ENCODE peak calls at places on chromosomes 5 and 9, in five cellular contexts. P is H9, I is mesenchymal stem cell, X is H1, T is trophoblast cell. A is an unnamed sample.

GRCh38 chr5:16681761-16682335 is 65.1 kb upstream of the RETREG1 start:
- DNase-seq in I (no peak), P (no peak), X (no peak), T (no peak), A (no peak)

GRCh38 chr9:26945591-26945990 is 1.5 kb downstream of the PLAA start:
- DNase-seq in X (no peak), I (peak; percentile 17), T (no peak), P (no peak), A (no peak)

GRCh38 chr5:142096382-142096781 is 12.2 kb upstream of the NDFIP1 start:
- DNase-seq in T (no peak), I (no peak), P (no peak), X (no peak), A (no peak)

GRCh38 chr5:1508679-1509290 is 15.0 kb downstream of the LPCAT1 start:
- DNase-seq in T (no peak), P (peak; percentile 20), I (no peak), X (no peak), A (no peak)

GRCh38 chr9:5140151-5140550 is 45.3 kb downstream of the INSL6 start:
- DNase-seq in T (no peak), I (no peak), P (no peak), X (no peak), A (no peak)

GRCh38 chr5:55668356-55668755 is 43.8 kb downstream of the SLC38A9 start:
- DNase-seq in P (no peak), T (peak; percentile 76), X (no peak), I (peak; percentile 92), A (no peak)

GRCh38 chr5:91925249-91925648 is 542.1 kb upstream of the ARRDC3 start:
- DNase-seq in I (no peak), T (no peak), X (no peak), P (no peak), A (no peak)

GRCh38 chr5:23208959-23209431 is 298.4 kb upstream of the PRDM9 start:
- DNase-seq in P (peak; percentile 59), X (peak; percentile 13), T (peak; percentile 76), I (peak; percentile 71), A (peak; percentile 48)

GRCh38 chr9:98365227-98365669 is 109.8 kb upstream of the TBC1D2 start:
- DNase-seq in T (peak; percentile 59), P (no peak), I (peak; percentile 17), X (no peak), A (no peak)

GRCh38 chr5:83000448-83000847 is 76.7 kb downstream of the TMEM167A start:
- DNase-seq in I (peak; percentile 36), P (no peak), T (no peak), X (no peak), A (no peak)

GRCh38 chr9:2493106-2493505 is 128.5 kb upstream of the VLDLR start:
- DNase-seq in P (no peak), T (peak; percentile 44), X (no peak), I (peak; percentile 36), A (no peak)

GRCh38 chr5:63125862-63126261 is 547.2 kb downstream of the LRRC70 start:
- DNase-seq in P (no peak), X (peak; percentile 17), I (peak; percentile 64), T (peak; percentile 37), A (no peak)

GRCh38 chr5:31213676-31214638 is 20.5 kb downstream of the CDH6 start:
- DNase-seq in I (no peak), X (no peak), P (no peak), T (no peak), A (no peak)

GRCh38 chr9:102185371-102185770 is 446.9 kb upstream of the GRIN3A start:
- DNase-seq in X (no peak), I (no peak), P (no peak), T (no peak), A (no peak)

GRCh38 chr9:114626415-114627029 is 15.4 kb downstream of the TMEM268 start:
- DNase-seq in T (no peak), X (no peak), I (no peak), P (no peak), A (no peak)

GRCh38 chr9:36328798-36329411 is 70.7 kb upstream of the GNE start:
- DNase-seq in X (no peak), I (peak; percentile 78), P (no peak), T (peak; percentile 91), A (peak; percentile 45)

GRCh38 chr9:36325081-36325828 is 67.0 kb upstream of the GNE start:
- DNase-seq in T (peak; percentile 88), P (no peak), X (no peak), I (no peak), A (no peak)

GRCh38 chr9:36323926-36324325 is 65.7 kb upstream of the GNE start:
- DNase-seq in P (no peak), I (no peak), X (no peak), T (no peak), A (no peak)

GRCh38 chr9:36332006-36332405 is 68.1 kb downstream of the RNF38 start:
- DNase-seq in T (no peak), P (no peak), X (no peak), I (no peak), A (no peak)

DNA sequence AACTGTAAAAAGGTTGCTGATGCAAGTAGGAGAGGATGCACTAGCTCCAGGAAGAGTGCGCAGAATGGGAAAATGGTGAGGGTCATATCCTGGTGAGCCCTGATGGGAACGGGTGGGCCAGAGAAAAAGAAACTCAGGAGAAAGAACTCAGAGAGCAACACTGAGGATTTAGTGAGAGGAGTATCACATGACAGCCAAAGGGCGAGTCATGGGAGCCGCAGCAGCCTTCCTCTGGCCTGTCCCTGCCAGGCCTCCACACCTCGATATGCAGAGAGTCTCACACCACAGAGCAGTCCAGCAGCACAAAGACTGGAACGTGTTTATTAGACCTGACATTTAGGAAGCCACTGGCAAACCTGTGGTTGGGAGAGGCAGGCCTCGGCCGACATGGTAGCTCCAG is 69.7 kb upstream of the GNE start:
- DNase-seq in X (no peak), P (no peak), T (no peak), I (peak; percentile 42), A (no peak)
- H2AK5ac ChIP-seq in X (no peak overlapping the region), P (no peak overlapping the region), T (no peak overlapping the region), I (peak overlapping the region; percentile 33), A (peak overlapping the region; percentile 51)

DNA sequence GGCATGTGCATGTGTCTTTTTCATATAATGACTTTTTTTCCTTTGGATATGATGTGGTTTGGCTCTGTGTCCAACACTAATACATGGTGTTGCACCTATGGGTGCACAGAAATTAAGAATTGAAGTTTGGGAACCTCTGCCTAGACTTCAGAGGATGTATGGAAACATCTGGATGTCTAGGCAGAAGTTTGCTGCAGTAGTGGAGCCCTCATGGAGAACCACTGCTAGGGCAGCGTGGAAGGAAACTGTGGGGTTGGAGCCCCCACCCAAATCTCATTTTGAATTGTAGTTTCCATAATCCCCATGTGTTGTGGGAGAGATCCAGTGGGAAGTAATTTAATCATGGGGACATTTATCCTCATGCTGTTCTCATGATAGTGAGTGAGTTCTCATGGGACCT is 235.0 kb upstream of the TRPC7 start:
- DNase-seq in I (no peak), X (no peak), P (no peak), T (no peak), A (no peak)
- H2BK12ac ChIP-seq in I (no peak overlapping the region), X (no peak overlapping the region), P (no peak overlapping the region), T (no peak overlapping the region), A (no peak overlapping the region)

GRCh38 chr5:14201325-14202061 is 58.4 kb downstream of the TRIO start:
- DNase-seq in P (no peak), I (peak; percentile 58), X (no peak), T (no peak), A (no peak)

GRCh38 chr5:14202462-14202861 is 59.3 kb downstream of the TRIO start:
- DNase-seq in T (peak; percentile 41), X (no peak), I (peak; percentile 81), P (no peak), A (no peak)

GRCh38 chr5:14199902-14200301 is 56.8 kb downstream of the TRIO start:
- DNase-seq in T (no peak), P (no peak), X (no peak), I (no peak), A (no peak)

GRCh38 chr5:14197056-14197455 is 53.9 kb downstream of the TRIO start:
- DNase-seq in I (no peak), P (no peak), T (no peak), X (no peak), A (no peak)

DNA sequence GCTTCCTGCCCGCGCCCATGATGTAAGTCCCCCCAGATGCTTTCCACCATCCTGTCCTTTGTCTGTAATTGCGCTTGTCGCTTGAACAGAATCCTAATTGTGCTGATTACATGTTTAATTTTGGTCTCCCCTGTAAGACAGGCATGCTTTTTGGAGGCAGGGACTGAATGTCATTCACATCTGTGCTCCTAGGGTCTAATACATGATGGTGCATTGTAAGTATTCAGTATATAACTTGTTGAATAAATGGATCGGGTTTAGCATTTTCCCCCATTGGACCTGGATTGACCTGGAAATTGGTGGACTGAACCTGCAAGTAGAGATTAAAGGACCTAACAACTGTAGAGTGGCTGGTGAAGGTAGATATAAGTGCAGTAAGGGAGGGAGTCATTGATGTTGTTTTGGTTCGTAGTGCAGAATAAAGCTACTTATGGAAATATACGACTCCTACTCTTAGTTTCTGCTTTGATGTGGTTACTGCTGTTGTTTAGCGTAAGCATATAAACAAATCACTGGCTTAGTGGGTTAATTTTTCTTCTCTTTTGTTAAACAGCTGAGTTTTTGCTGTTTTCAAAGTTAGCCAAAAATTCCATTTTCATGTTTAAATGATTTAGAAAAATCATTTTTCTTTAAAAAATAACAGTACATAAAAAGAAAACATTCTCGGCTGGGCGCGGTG is 57.3 kb downstream of the TRIO start:
- DNase-seq in T (no peak), P (no peak), X (no peak), I (no peak), A (no peak)
- H4K8ac ChIP-seq in T (no peak overlapping the region), P (no peak overlapping the region), X (no peak overlapping the region), I (no peak overlapping the region), A (no peak overlapping the region)

GRCh38 chr5:57858905-57859304 is 376.3 kb upstream of the ACTBL2 start:
- DNase-seq in I (peak; percentile 49), X (no peak), P (no peak), T (no peak), A (no peak)
- H2AK5ac ChIP-seq in I (no peak overlapping the region), X (no peak overlapping the region), P (no peak overlapping the region), T (no peak overlapping the region), A (no peak overlapping the region)

A was measured in neuronal stem cell.